ENCODE peak calls at places on chromosomes 1 and 21, in nine cellular contexts. One of them, this sample, is unnamed.

GRCh38 chr1:154423303-154423987 is 18.3 kb downstream of the IL6R start:
- DNase-seq in AG04450: no peak
- DNase-seq in cardiac muscle cell: no peak
- DNase-seq in epithelial cell of esophagus: peak
- DNase-seq in colonic mucosa: no peak
- DNase-seq in brain microvascular endothelial cell: no peak
- DNase-seq in MCF 10A: peak
- DNase-seq in body of pancreas: no peak
- DNase-seq in left lung: no peak
- DNase-seq in this sample: no peak

GRCh38 chr1:228515200-228515834 is 28.1 kb downstream of the RNF187 start:
- DNase-seq in AG04450: peak
- DNase-seq in cardiac muscle cell: peak
- DNase-seq in epithelial cell of esophagus: peak
- DNase-seq in colonic mucosa: no peak
- DNase-seq in brain microvascular endothelial cell: peak
- DNase-seq in MCF 10A: peak
- DNase-seq in body of pancreas: no peak
- DNase-seq in left lung: no peak
- DNase-seq in this sample: no peak

GRCh38 chr1:168079761-168080160 is 57.0 kb downstream of the GPR161 start:
- DNase-seq in AG04450: no peak
- DNase-seq in cardiac muscle cell: no peak
- DNase-seq in epithelial cell of esophagus: peak
- DNase-seq in colonic mucosa: no peak
- DNase-seq in brain microvascular endothelial cell: no peak
- DNase-seq in MCF 10A: peak
- DNase-seq in body of pancreas: no peak
- DNase-seq in left lung: no peak
- DNase-seq in this sample: no peak

GRCh38 chr1:72830606-72831390 is 548.5 kb upstream of the NEGR1 start:
- DNase-seq in AG04450: no peak
- DNase-seq in cardiac muscle cell: peak
- DNase-seq in epithelial cell of esophagus: no peak
- DNase-seq in colonic mucosa: no peak
- DNase-seq in brain microvascular endothelial cell: no peak
- DNase-seq in MCF 10A: peak
- DNase-seq in body of pancreas: no peak
- DNase-seq in left lung: no peak
- DNase-seq in this sample: no peak

GRCh38 chr21:42513151-42513984 is at the start of gene SLC37A1:
- DNase-seq in AG04450: no peak
- DNase-seq in cardiac muscle cell: peak
- DNase-seq in epithelial cell of esophagus: peak
- DNase-seq in colonic mucosa: peak
- DNase-seq in brain microvascular endothelial cell: no peak
- DNase-seq in MCF 10A: peak
- DNase-seq in body of pancreas: no peak
- DNase-seq in left lung: peak
- DNase-seq in this sample: no peak

GRCh38 chr1:85144351-85144750 is 56.5 kb downstream of the SYDE2 start:
- DNase-seq in AG04450: no peak
- DNase-seq in cardiac muscle cell: no peak
- DNase-seq in epithelial cell of esophagus: no peak
- DNase-seq in colonic mucosa: peak
- DNase-seq in brain microvascular endothelial cell: no peak
- DNase-seq in MCF 10A: no peak
- DNase-seq in body of pancreas: no peak
- DNase-seq in left lung: no peak
- DNase-seq in this sample: no peak

GRCh38 chr1:9593492-9594465 is 5.1 kb downstream of the TMEM201 start:
- DNase-seq in AG04450: no peak
- DNase-seq in cardiac muscle cell: peak
- DNase-seq in epithelial cell of esophagus: peak
- DNase-seq in colonic mucosa: peak
- DNase-seq in brain microvascular endothelial cell: peak
- DNase-seq in MCF 10A: peak
- DNase-seq in body of pancreas: peak
- DNase-seq in left lung: peak
- DNase-seq in this sample: no peak

GRCh38 chr1:211684791-211685190 is 9.4 kb upstream of the NEK2 start:
- DNase-seq in AG04450: peak
- DNase-seq in cardiac muscle cell: no peak
- DNase-seq in epithelial cell of esophagus: peak
- DNase-seq in colonic mucosa: no peak
- DNase-seq in brain microvascular endothelial cell: no peak
- DNase-seq in MCF 10A: no peak
- DNase-seq in body of pancreas: no peak
- DNase-seq in left lung: no peak
- DNase-seq in this sample: peak

GRCh38 chr21:28018741-28019669 is 973.7 kb downstream of the LTN1 start:
- DNase-seq in AG04450: no peak
- DNase-seq in cardiac muscle cell: peak
- DNase-seq in epithelial cell of esophagus: no peak
- DNase-seq in colonic mucosa: no peak
- DNase-seq in brain microvascular endothelial cell: no peak
- DNase-seq in MCF 10A: peak
- DNase-seq in body of pancreas: peak
- DNase-seq in left lung: peak
- DNase-seq in this sample: no peak
- TF ChIP-seq CTCF in AG04450: no peak
- TF ChIP-seq CTCF in cardiac muscle cell: peak
- TF ChIP-seq CTCF in epithelial cell of esophagus: no peak
- TF ChIP-seq CTCF in colonic mucosa: no peak
- TF ChIP-seq CTCF in brain microvascular endothelial cell: peak
- TF ChIP-seq CTCF in MCF 10A: no peak
- TF ChIP-seq CTCF in body of pancreas: peak
- TF ChIP-seq CTCF in left lung: no peak
- TF ChIP-seq CTCF in this sample: no peak

GRCh38 chr1:99570486-99571089 is 75.3 kb upstream of the PALMD start:
- DNase-seq in AG04450: no peak
- DNase-seq in cardiac muscle cell: no peak
- DNase-seq in epithelial cell of esophagus: no peak
- DNase-seq in colonic mucosa: no peak
- DNase-seq in brain microvascular endothelial cell: no peak
- DNase-seq in MCF 10A: no peak
- DNase-seq in body of pancreas: no peak
- DNase-seq in left lung: no peak
- DNase-seq in this sample: no peak
- TF ChIP-seq CTCF in AG04450: no peak
- TF ChIP-seq CTCF in cardiac muscle cell: no peak
- TF ChIP-seq CTCF in epithelial cell of esophagus: no peak
- TF ChIP-seq CTCF in colonic mucosa: no peak
- TF ChIP-seq CTCF in brain microvascular endothelial cell: no peak
- TF ChIP-seq CTCF in MCF 10A: no peak
- TF ChIP-seq CTCF in body of pancreas: no peak
- TF ChIP-seq CTCF in left lung: no peak
- TF ChIP-seq CTCF in this sample: no peak

DNA sequence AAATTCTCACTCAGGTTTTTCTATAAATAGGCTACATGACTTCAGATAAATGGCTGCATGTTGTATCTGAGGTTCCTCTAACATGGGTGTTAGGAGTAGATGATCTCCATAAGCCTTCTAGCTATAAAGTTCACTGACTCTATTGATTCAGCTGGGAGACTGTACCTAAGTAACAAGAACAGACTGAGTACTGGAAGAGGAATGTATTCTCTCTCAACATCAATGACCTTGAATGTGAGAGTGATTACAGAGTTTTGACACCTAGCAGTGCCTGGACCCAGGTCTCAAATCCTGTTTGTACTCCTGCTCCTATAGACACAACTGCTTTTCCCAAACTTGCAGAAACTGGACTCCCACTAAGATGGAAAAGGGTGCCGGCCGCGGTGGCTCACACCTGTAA is 8.6 kb upstream of the SLC19A2 start:
- DNase-seq in AG04450: no peak
- DNase-seq in cardiac muscle cell: no peak
- DNase-seq in epithelial cell of esophagus: no peak
- DNase-seq in colonic mucosa: no peak
- DNase-seq in brain microvascular endothelial cell: no peak
- DNase-seq in MCF 10A: no peak
- DNase-seq in body of pancreas: no peak
- DNase-seq in left lung: no peak
- DNase-seq in this sample: no peak
- TF ChIP-seq CTCF in AG04450: no peak
- TF ChIP-seq CTCF in cardiac muscle cell: no peak
- TF ChIP-seq CTCF in epithelial cell of esophagus: no peak
- TF ChIP-seq CTCF in colonic mucosa: no peak
- TF ChIP-seq CTCF in brain microvascular endothelial cell: no peak
- TF ChIP-seq CTCF in MCF 10A: no peak
- TF ChIP-seq CTCF in body of pancreas: no peak
- TF ChIP-seq CTCF in left lung: no peak
- TF ChIP-seq CTCF in this sample: no peak

GRCh38 chr1:165631403-165632151 is 543 bp downstream of the MGST3 start:
- DNase-seq in AG04450: peak
- DNase-seq in cardiac muscle cell: peak
- DNase-seq in epithelial cell of esophagus: peak
- DNase-seq in colonic mucosa: peak
- DNase-seq in brain microvascular endothelial cell: peak
- DNase-seq in MCF 10A: peak
- DNase-seq in body of pancreas: peak
- DNase-seq in left lung: peak
- DNase-seq in this sample: no peak
- TF ChIP-seq CTCF in AG04450: peak
- TF ChIP-seq CTCF in cardiac muscle cell: peak
- TF ChIP-seq CTCF in epithelial cell of esophagus: peak
- TF ChIP-seq CTCF in colonic mucosa: no peak
- TF ChIP-seq CTCF in brain microvascular endothelial cell: peak
- TF ChIP-seq CTCF in MCF 10A: no peak
- TF ChIP-seq CTCF in body of pancreas: peak
- TF ChIP-seq CTCF in left lung: no peak
- TF ChIP-seq CTCF in this sample: peak

DNA sequence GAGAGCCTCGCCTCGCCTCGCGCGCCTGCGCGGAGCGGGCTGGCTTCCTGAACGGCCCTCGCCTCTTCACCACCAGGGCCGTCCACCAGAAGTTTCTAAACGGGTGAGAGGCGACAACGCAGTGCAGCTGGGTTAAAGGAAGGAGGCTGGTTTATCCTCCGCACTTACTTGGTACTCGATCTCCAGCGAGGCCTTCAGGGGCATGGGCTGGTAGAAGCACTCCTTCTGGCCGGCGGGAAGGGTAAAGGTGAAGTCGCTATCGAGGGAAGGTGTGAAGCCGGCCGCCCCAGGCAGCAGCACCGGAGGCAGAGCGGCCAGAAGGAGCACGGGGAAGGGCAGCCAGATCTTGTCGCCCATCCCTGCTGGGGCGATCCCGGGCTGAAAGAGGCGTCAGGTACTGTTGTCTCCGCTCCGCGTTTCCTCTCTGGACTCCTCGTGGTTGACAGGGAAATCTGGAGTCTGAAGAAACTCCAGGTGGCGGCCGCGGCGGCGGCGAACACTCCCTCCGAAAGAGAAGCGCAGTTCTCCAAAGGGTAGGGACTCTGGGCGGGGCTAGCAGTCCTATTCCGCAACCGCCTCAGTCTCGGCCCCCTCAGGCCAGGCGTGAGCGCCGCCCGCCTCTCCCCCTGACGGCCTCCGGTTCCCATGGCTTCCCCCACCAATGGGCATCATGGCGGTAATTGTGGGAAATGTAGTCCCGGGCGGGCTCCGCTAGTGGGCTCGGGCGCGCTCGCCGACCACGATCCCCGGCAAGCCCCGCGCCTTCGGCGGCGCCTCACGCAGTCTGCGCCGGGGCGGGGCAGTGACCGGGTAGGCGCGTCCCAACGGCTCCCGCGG is at the start of gene TMED5:
- DNase-seq in AG04450: peak
- DNase-seq in cardiac muscle cell: peak
- DNase-seq in epithelial cell of esophagus: peak
- DNase-seq in colonic mucosa: peak
- DNase-seq in brain microvascular endothelial cell: peak
- DNase-seq in MCF 10A: peak
- DNase-seq in body of pancreas: peak
- DNase-seq in left lung: peak
- DNase-seq in this sample: peak
- TF ChIP-seq CTCF in AG04450: peak
- TF ChIP-seq CTCF in cardiac muscle cell: peak
- TF ChIP-seq CTCF in epithelial cell of esophagus: no peak
- TF ChIP-seq CTCF in colonic mucosa: no peak
- TF ChIP-seq CTCF in brain microvascular endothelial cell: peak
- TF ChIP-seq CTCF in MCF 10A: peak
- TF ChIP-seq CTCF in body of pancreas: peak
- TF ChIP-seq CTCF in left lung: peak
- TF ChIP-seq CTCF in this sample: no peak

GRCh38 chr1:216114180-216114579 is 309.1 kb downstream of the USH2A start:
- DNase-seq in AG04450: no peak
- DNase-seq in cardiac muscle cell: no peak
- DNase-seq in epithelial cell of esophagus: no peak
- DNase-seq in colonic mucosa: no peak
- DNase-seq in brain microvascular endothelial cell: no peak
- DNase-seq in MCF 10A: no peak
- DNase-seq in body of pancreas: no peak
- DNase-seq in left lung: no peak
- DNase-seq in this sample: no peak

DNA sequence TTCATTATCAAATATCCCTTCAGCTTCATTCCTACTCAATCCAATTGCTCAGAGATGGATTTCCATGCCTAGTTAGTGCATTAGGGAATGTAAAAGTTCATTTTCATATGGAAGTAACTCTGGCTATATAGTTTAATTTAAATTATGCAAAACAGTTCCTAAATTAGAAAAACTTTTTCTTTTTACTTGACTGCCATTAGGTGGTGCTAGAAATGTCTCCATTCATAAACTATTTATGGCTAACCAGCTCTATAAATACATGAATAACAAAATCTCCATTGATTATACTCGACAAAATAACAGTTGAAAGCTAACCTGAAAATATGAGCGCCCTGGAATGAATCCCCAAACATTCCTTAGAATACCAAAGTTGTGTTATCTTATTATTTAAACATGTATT is 311.4 kb downstream of the USH2A start:
- DNase-seq in AG04450: no peak
- DNase-seq in cardiac muscle cell: no peak
- DNase-seq in epithelial cell of esophagus: no peak
- DNase-seq in colonic mucosa: no peak
- DNase-seq in brain microvascular endothelial cell: no peak
- DNase-seq in MCF 10A: no peak
- DNase-seq in body of pancreas: no peak
- DNase-seq in left lung: no peak
- DNase-seq in this sample: no peak
- TF ChIP-seq CTCF in AG04450: peak
- TF ChIP-seq CTCF in cardiac muscle cell: no peak
- TF ChIP-seq CTCF in epithelial cell of esophagus: no peak
- TF ChIP-seq CTCF in colonic mucosa: no peak
- TF ChIP-seq CTCF in brain microvascular endothelial cell: peak
- TF ChIP-seq CTCF in MCF 10A: peak
- TF ChIP-seq CTCF in body of pancreas: no peak
- TF ChIP-seq CTCF in left lung: no peak
- TF ChIP-seq CTCF in this sample: no peak

GRCh38 chr1:23421752-23422312 is 2.7 kb downstream of the TCEA3 start:
- DNase-seq in AG04450: peak
- DNase-seq in cardiac muscle cell: no peak
- DNase-seq in epithelial cell of esophagus: peak
- DNase-seq in colonic mucosa: peak
- DNase-seq in brain microvascular endothelial cell: peak
- DNase-seq in MCF 10A: peak
- DNase-seq in body of pancreas: peak
- DNase-seq in left lung: no peak
- DNase-seq in this sample: no peak
- TF ChIP-seq CTCF in AG04450: peak
- TF ChIP-seq CTCF in cardiac muscle cell: peak
- TF ChIP-seq CTCF in epithelial cell of esophagus: no peak
- TF ChIP-seq CTCF in colonic mucosa: no peak
- TF ChIP-seq CTCF in brain microvascular endothelial cell: peak
- TF ChIP-seq CTCF in MCF 10A: no peak
- TF ChIP-seq CTCF in body of pancreas: peak
- TF ChIP-seq CTCF in left lung: no peak
- TF ChIP-seq CTCF in this sample: no peak